ENCODE peak calls at places on chromosomes 12 and 14, in six cellular contexts. One of them, this sample, is unnamed.

GRCh38 chr12:109582636-109583035 is 9.0 kb downstream of the MVK start:
- DNase-seq in WTC11: peak
- DNase-seq in GM23338: peak
- DNase-seq in stomach: no peak
- DNase-seq in WERI-Rb-1: peak
- DNase-seq in CD4-positive, alpha-beta T cell: no peak
- DNase-seq in this sample: no peak

GRCh38 chr12:84642201-84642600 is 270.4 kb downstream of the SLC6A15 start:
- DNase-seq in CD4-positive, alpha-beta T cell: no peak
- DNase-seq in WERI-Rb-1: no peak
- DNase-seq in GM23338: no peak
- DNase-seq in stomach: no peak
- DNase-seq in WTC11: no peak
- DNase-seq in this sample: no peak

GRCh38 chr12:3975652-3976051 is 102.5 kb upstream of the PARP11 start:
- DNase-seq in GM23338: no peak
- DNase-seq in WTC11: no peak
- DNase-seq in CD4-positive, alpha-beta T cell: no peak
- DNase-seq in stomach: no peak
- DNase-seq in WERI-Rb-1: no peak
- DNase-seq in this sample: no peak

GRCh38 chr12:107803092-107803491 is 28.6 kb downstream of the ASCL4 start:
- DNase-seq in GM23338: no peak
- DNase-seq in CD4-positive, alpha-beta T cell: no peak
- DNase-seq in stomach: no peak
- DNase-seq in WERI-Rb-1: no peak
- DNase-seq in WTC11: no peak
- DNase-seq in this sample: no peak

GRCh38 chr12:131353826-131354225 is 357.1 kb upstream of the SFSWAP start:
- DNase-seq in WERI-Rb-1: no peak
- DNase-seq in CD4-positive, alpha-beta T cell: no peak
- DNase-seq in stomach: no peak
- DNase-seq in WTC11: no peak
- DNase-seq in GM23338: no peak
- DNase-seq in this sample: no peak

GRCh38 chr12:83850531-83850930 is 1062.1 kb downstream of the SLC6A15 start:
- DNase-seq in stomach: no peak
- DNase-seq in CD4-positive, alpha-beta T cell: no peak
- DNase-seq in GM23338: no peak
- DNase-seq in WERI-Rb-1: no peak
- DNase-seq in WTC11: no peak
- DNase-seq in this sample: no peak

GRCh38 chr12:95446511-95446910 is 27.4 kb upstream of the METAP2 start:
- DNase-seq in stomach: peak
- DNase-seq in WERI-Rb-1: no peak
- DNase-seq in WTC11: peak
- DNase-seq in CD4-positive, alpha-beta T cell: no peak
- DNase-seq in GM23338: peak
- DNase-seq in this sample: peak

GRCh38 chr12:82781288-82782078 is 94.8 kb downstream of the TMTC2 start:
- DNase-seq in WERI-Rb-1: no peak
- DNase-seq in GM23338: peak
- DNase-seq in WTC11: no peak
- DNase-seq in stomach: no peak
- DNase-seq in CD4-positive, alpha-beta T cell: no peak
- DNase-seq in this sample: no peak

GRCh38 chr12:108270035-108270840 is 68.9 kb downstream of the CMKLR1 start:
- DNase-seq in WERI-Rb-1: no peak
- DNase-seq in CD4-positive, alpha-beta T cell: no peak
- DNase-seq in WTC11: no peak
- DNase-seq in stomach: no peak
- DNase-seq in GM23338: no peak
- DNase-seq in this sample: no peak

GRCh38 chr12:93733358-93733757 is 56.2 kb downstream of the CRADD start:
- DNase-seq in GM23338: no peak
- DNase-seq in CD4-positive, alpha-beta T cell: no peak
- DNase-seq in stomach: no peak
- DNase-seq in WERI-Rb-1: no peak
- DNase-seq in WTC11: no peak
- DNase-seq in this sample: no peak

GRCh38 chr14:43687866-43688265 is 819.2 kb downstream of the FSCB start:
- DNase-seq in CD4-positive, alpha-beta T cell: no peak
- DNase-seq in WTC11: no peak
- DNase-seq in GM23338: no peak
- DNase-seq in WERI-Rb-1: no peak
- DNase-seq in stomach: no peak
- DNase-seq in this sample: no peak

GRCh38 chr12:106030210-106031175 is 108.3 kb downstream of the NUAK1 start:
- DNase-seq in CD4-positive, alpha-beta T cell: no peak
- DNase-seq in stomach: no peak
- DNase-seq in WERI-Rb-1: no peak
- DNase-seq in WTC11: no peak
- DNase-seq in GM23338: peak
- DNase-seq in this sample: no peak

GRCh38 chr14:76666746-76667145 is 94.5 kb upstream of the VASH1 start:
- DNase-seq in WTC11: no peak
- DNase-seq in CD4-positive, alpha-beta T cell: no peak
- DNase-seq in GM23338: peak
- DNase-seq in stomach: no peak
- DNase-seq in WERI-Rb-1: no peak
- DNase-seq in this sample: no peak

GRCh38 chr12:49633703-49634311 is 10.4 kb downstream of the PRPF40B start:
- DNase-seq in GM23338: no peak
- DNase-seq in CD4-positive, alpha-beta T cell: no peak
- DNase-seq in WTC11: no peak
- DNase-seq in WERI-Rb-1: no peak
- DNase-seq in stomach: no peak
- DNase-seq in this sample: no peak

GRCh38 chr14:72947366-72948160 is 21.3 kb downstream of the DCAF4 start:
- DNase-seq in GM23338: no peak
- DNase-seq in stomach: no peak
- DNase-seq in WERI-Rb-1: no peak
- DNase-seq in WTC11: no peak
- DNase-seq in CD4-positive, alpha-beta T cell: no peak
- DNase-seq in this sample: no peak

GRCh38 chr12:89064151-89064550 is 288.1 kb downstream of the DUSP6 start:
- DNase-seq in GM23338: no peak
- DNase-seq in stomach: no peak
- DNase-seq in WTC11: no peak
- DNase-seq in CD4-positive, alpha-beta T cell: no peak
- DNase-seq in WERI-Rb-1: no peak
- DNase-seq in this sample: no peak

GRCh38 chr14:89537911-89538310 is 120.9 kb upstream of the FOXN3 start:
- DNase-seq in stomach: no peak
- DNase-seq in GM23338: peak
- DNase-seq in WTC11: no peak
- DNase-seq in WERI-Rb-1: no peak
- DNase-seq in CD4-positive, alpha-beta T cell: no peak
- DNase-seq in this sample: no peak

GRCh38 chr12:52805000-52805399 is 8.9 kb downstream of the KRT4 start:
- DNase-seq in WTC11: peak
- DNase-seq in GM23338: peak
- DNase-seq in CD4-positive, alpha-beta T cell: no peak
- DNase-seq in WERI-Rb-1: no peak
- DNase-seq in stomach: no peak
- DNase-seq in this sample: no peak

GRCh38 chr12:26853303-26854027 is 20.5 kb upstream of the ITPR2 start:
- DNase-seq in CD4-positive, alpha-beta T cell: peak
- DNase-seq in stomach: peak
- DNase-seq in GM23338: peak
- DNase-seq in WTC11: peak
- DNase-seq in WERI-Rb-1: peak
- DNase-seq in this sample: peak

GRCh38 chr14:83463500-83464098 is 1929.9 kb upstream of the SEL1L start:
- DNase-seq in stomach: peak
- DNase-seq in GM23338: peak
- DNase-seq in WERI-Rb-1: peak
- DNase-seq in CD4-positive, alpha-beta T cell: no peak
- DNase-seq in WTC11: peak
- DNase-seq in this sample: peak

GRCh38 chr12:6563448-6564050 is 4.5 kb downstream of the NOP2 start:
- DNase-seq in CD4-positive, alpha-beta T cell: peak
- DNase-seq in WERI-Rb-1: peak
- DNase-seq in stomach: peak
- DNase-seq in WTC11: peak
- DNase-seq in GM23338: peak
- DNase-seq in this sample: peak

GRCh38 chr12:83161451-83161850 is 474.7 kb downstream of the TMTC2 start:
- DNase-seq in stomach: no peak
- DNase-seq in GM23338: no peak
- DNase-seq in WTC11: no peak
- DNase-seq in WERI-Rb-1: no peak
- DNase-seq in CD4-positive, alpha-beta T cell: no peak
- DNase-seq in this sample: no peak

GRCh38 chr14:46322730-46323425 is 328.7 kb downstream of the RPL10L start:
- DNase-seq in GM23338: peak
- DNase-seq in stomach: no peak
- DNase-seq in WERI-Rb-1: no peak
- DNase-seq in CD4-positive, alpha-beta T cell: no peak
- DNase-seq in WTC11: no peak
- DNase-seq in this sample: peak

GRCh38 chr12:2682301-2683282 is 112.2 kb upstream of the FKBP4 start:
- DNase-seq in WERI-Rb-1: peak
- DNase-seq in GM23338: peak
- DNase-seq in CD4-positive, alpha-beta T cell: peak
- DNase-seq in WTC11: peak
- DNase-seq in stomach: no peak
- DNase-seq in this sample: peak
- TF ChIP-seq CTCF in WERI-Rb-1: peak
- TF ChIP-seq CTCF in GM23338: peak
- TF ChIP-seq CTCF in CD4-positive, alpha-beta T cell: peak
- TF ChIP-seq CTCF in WTC11: no peak
- TF ChIP-seq CTCF in stomach: peak
- TF ChIP-seq CTCF in this sample: no peak

GRCh38 chr14:86654558-86655184 is 1124.7 kb downstream of the FLRT2 start:
- DNase-seq in WERI-Rb-1: peak
- DNase-seq in stomach: peak
- DNase-seq in GM23338: peak
- DNase-seq in WTC11: peak
- DNase-seq in CD4-positive, alpha-beta T cell: no peak
- DNase-seq in this sample: peak
- TF ChIP-seq CTCF in WERI-Rb-1: peak
- TF ChIP-seq CTCF in stomach: no peak
- TF ChIP-seq CTCF in GM23338: peak
- TF ChIP-seq CTCF in WTC11: peak
- TF ChIP-seq CTCF in CD4-positive, alpha-beta T cell: no peak
- TF ChIP-seq CTCF in this sample: peak

DNA sequence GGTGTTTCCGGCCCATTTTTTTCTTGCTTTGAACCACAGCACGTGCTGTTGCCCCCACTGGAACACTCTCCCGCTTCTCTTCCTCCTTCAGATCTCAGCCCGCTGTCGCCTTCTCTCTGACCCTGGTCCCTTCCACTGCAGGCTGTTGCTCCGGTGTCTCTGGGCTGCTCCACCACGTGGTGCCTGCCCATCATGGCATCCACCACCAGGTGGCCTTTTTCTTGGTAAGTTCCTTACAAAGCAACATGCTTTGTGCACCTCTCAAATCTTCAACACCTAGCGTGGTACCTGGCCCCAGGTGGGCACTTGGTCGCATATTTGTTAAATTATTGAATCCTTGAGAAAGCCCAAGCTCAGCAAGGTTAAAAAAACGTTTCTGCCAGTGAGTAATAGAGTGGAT is 19.1 kb downstream of the TUNAR start:
- DNase-seq in stomach: peak
- DNase-seq in WERI-Rb-1: peak
- DNase-seq in CD4-positive, alpha-beta T cell: no peak
- DNase-seq in GM23338: peak
- DNase-seq in WTC11: peak
- DNase-seq in this sample: peak
- TF ChIP-seq CTCF in stomach: peak
- TF ChIP-seq CTCF in WERI-Rb-1: peak
- TF ChIP-seq CTCF in CD4-positive, alpha-beta T cell: peak
- TF ChIP-seq CTCF in GM23338: peak
- TF ChIP-seq CTCF in WTC11: peak
- TF ChIP-seq CTCF in this sample: peak

DNA sequence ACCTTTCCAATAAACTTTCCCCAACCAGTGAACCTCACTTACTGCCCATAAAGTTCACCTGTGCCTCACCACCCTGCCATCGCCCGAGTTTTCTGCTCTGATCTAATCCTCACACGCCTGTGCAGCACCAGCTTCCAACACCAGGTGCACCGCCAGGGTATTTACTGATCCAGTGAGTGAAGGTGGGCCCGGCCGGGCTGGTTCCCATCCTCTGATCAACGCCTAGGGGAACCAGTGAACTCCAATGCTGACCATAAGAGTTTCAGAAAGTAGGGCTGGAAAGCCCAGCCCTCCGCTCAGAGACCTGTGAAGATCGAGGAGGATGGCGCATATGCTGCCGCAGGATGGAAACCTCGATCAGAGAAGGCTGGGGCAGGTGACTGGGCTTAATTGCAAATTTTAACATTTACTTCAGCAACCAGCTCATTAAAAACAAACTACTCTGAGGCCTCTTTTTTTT is 685 bp upstream of the MYL6B start:
- DNase-seq in CD4-positive, alpha-beta T cell: peak
- DNase-seq in GM23338: peak
- DNase-seq in stomach: peak
- DNase-seq in WTC11: peak
- DNase-seq in WERI-Rb-1: peak
- DNase-seq in this sample: peak
- TF ChIP-seq CTCF in CD4-positive, alpha-beta T cell: peak
- TF ChIP-seq CTCF in GM23338: peak
- TF ChIP-seq CTCF in stomach: peak
- TF ChIP-seq CTCF in WTC11: peak
- TF ChIP-seq CTCF in WERI-Rb-1: peak
- TF ChIP-seq CTCF in this sample: peak

GRCh38 chr14:78666336-78667056 is 496.3 kb downstream of the NRXN3 start:
- DNase-seq in WERI-Rb-1: no peak
- DNase-seq in stomach: no peak
- DNase-seq in CD4-positive, alpha-beta T cell: no peak
- DNase-seq in WTC11: no peak
- DNase-seq in GM23338: no peak
- DNase-seq in this sample: no peak
- TF ChIP-seq CTCF in WERI-Rb-1: no peak
- TF ChIP-seq CTCF in stomach: no peak
- TF ChIP-seq CTCF in CD4-positive, alpha-beta T cell: no peak
- TF ChIP-seq CTCF in WTC11: no peak
- TF ChIP-seq CTCF in GM23338: no peak
- TF ChIP-seq CTCF in this sample: no peak